ENCODE peak calls at places on chromosomes 11 and 22, in five cellular contexts. J is stimulated activated CD8-positive, alpha-beta memory T cell treated with anti-CD3 and anti-CD28 coated beads, Interleukin-4, amount 100 ng/mL, for 4 hours; S is T-cell; E is stimulated activated CD4-positive, alpha-beta T cell treated with anti-CD3 and anti-CD28 coated beads, Interleukin-2, amount 100 ng/mL, for 48 hours; O is EL. X is an unnamed sample.
A peak's percentile ranks its signal among the peaks of the same experiment; 100 is the strongest.

GRCh38 chr22:20551805-20552449 is 44.5 kb downstream of the MED15 start:
- DNase-seq in J (no peak), S (peak; percentile 36), E (peak; percentile 48), O (no peak), X (no peak)

GRCh38 chr11:71096751-71097388 is 155.5 kb downstream of the SHANK2 start:
- DNase-seq in J (no peak), S (no peak), E (no peak), O (no peak), X (no peak)

GRCh38 chr11:103024086-103024485 is 67.9 kb downstream of the DCUN1D5 start:
- DNase-seq in J (no peak), S (no peak), E (no peak), O (peak; percentile 14), X (no peak)

GRCh38 chr22:42752912-42753311 is 32.2 kb upstream of the A4GALT start:
- DNase-seq in J (no peak), S (no peak), E (no peak), O (no peak), X (no peak)

GRCh38 chr22:30004101-30004500 is 76.2 kb upstream of the HORMAD2 start:
- DNase-seq in J (no peak), S (no peak), E (no peak), O (no peak), X (no peak)

GRCh38 chr11:6443269-6444003 is 2.6 kb upstream of the HPX start:
- DNase-seq in J (peak; percentile 21), S (peak; percentile 37), E (peak; percentile 57), O (peak; percentile 60), X (no peak)

GRCh38 chr22:27749597-27750225 is 51.8 kb downstream of the MN1 start:
- DNase-seq in J (no peak), S (no peak), E (no peak), O (no peak), X (no peak)

GRCh38 chr11:8699903-8700302 is 17.3 kb downstream of the RPL27A start:
- DNase-seq in J (no peak), S (no peak), E (no peak), O (peak; percentile 61), X (no peak)

GRCh38 chr11:93832780-93833179 is 17.6 kb downstream of the VSTM5 start:
- DNase-seq in J (no peak), S (no peak), E (no peak), O (no peak), X (no peak)

GRCh38 chr11:46127150-46127638 is 5.9 kb upstream of the PHF21A start:
- DNase-seq in J (no peak), S (peak; percentile 56), E (peak; percentile 26), O (peak; percentile 85), X (no peak)

GRCh38 chr11:103920449-103920848 is 116.0 kb upstream of the DDI1 start:
- DNase-seq in J (no peak), S (no peak), E (no peak), O (no peak), X (no peak)

GRCh38 chr11:78424334-78425270 is 7.0 kb upstream of the GAB2 start:
- DNase-seq in J (no peak), S (no peak), E (no peak), O (no peak), X (no peak)

GRCh38 chr11:128471138-128471661 is 116.2 kb downstream of the ETS1 start:
- DNase-seq in J (no peak), S (peak; percentile 44), E (no peak), O (no peak), X (no peak)

GRCh38 chr11:76385903-76386302 is 4.8 kb downstream of the GVQW3 start:
- DNase-seq in J (no peak), S (no peak), E (no peak), O (no peak), X (no peak)

GRCh38 chr11:60500276-60500935 is 7.8 kb downstream of the MS4A12 start:
- DNase-seq in J (no peak), S (no peak), E (no peak), O (peak; percentile 58), X (no peak)

GRCh38 chr22:29600846-29601245 is 2.6 kb upstream of the NF2 start:
- DNase-seq in J (no peak), S (no peak), E (no peak), O (no peak), X (no peak)

GRCh38 chr11:129643031-129643721 is 172.5 kb upstream of the TMEM45B start:
- DNase-seq in J (no peak), S (no peak), E (no peak), O (peak; percentile 75), X (no peak)

GRCh38 chr11:1069740-1070139 is 4.9 kb upstream of the MUC2 start:
- DNase-seq in J (no peak), S (no peak), E (no peak), O (no peak), X (no peak)

GRCh38 chr11:113001709-113002108 is 40.5 kb downstream of the NCAM1 start:
- DNase-seq in J (no peak), S (no peak), E (no peak), O (no peak), X (no peak)

GRCh38 chr11:75453916-75454655 is 21.1 kb upstream of the KLHL35 start:
- DNase-seq in J (no peak), S (no peak), E (no peak), O (peak; percentile 65), X (no peak)